ENCODE peak calls at places on chromosomes 7 and 10, in four cellular contexts. H is AG09309, S is chondrocyte, U is cardiac muscle cell. V is an unnamed sample.

GRCh38 chr10:29946614-29946952 is 112.8 kb downstream of the JCAD start:
- DNase-seq in H (no peak), S (no peak), U (no peak), V (no peak)

GRCh38 chr10:84825330-84825729 is 496.9 kb downstream of the CCSER2 start:
- DNase-seq in H (no peak), S (no peak), U (peak), V (no peak)

GRCh38 chr7:53340220-53340619 is 304.8 kb downstream of the POM121L12 start:
- DNase-seq in H (no peak), S (no peak), U (no peak), V (no peak)

GRCh38 chr7:28697898-28698563 is 260.1 kb downstream of the TRIL start:
- DNase-seq in H (no peak), S (no peak), U (no peak), V (no peak)

GRCh38 chr7:128266891-128267839 is 26.1 kb downstream of the LEP start:
- DNase-seq in H (peak), S (no peak), U (peak), V (peak)

GRCh38 chr10:110400173-110400947 is 95.6 kb upstream of the SMNDC1 start:
- DNase-seq in H (no peak), S (no peak), U (no peak), V (no peak)

GRCh38 chr10:22674215-22674930 is 40.0 kb downstream of the PIP4K2A start:
- DNase-seq in H (no peak), S (no peak), U (peak), V (no peak)

GRCh38 chr7:66535414-66536329 is 93.0 kb upstream of the KCTD7 start:
- DNase-seq in H (no peak), S (no peak), U (no peak), V (no peak)

GRCh38 chr10:52525761-52526160 is 211.7 kb downstream of the DKK1 start:
- DNase-seq in H (peak), S (no peak), U (no peak), V (no peak)

GRCh38 chr10:21825345-21825744 is 178.2 kb downstream of the DNAJC1 start:
- DNase-seq in H (no peak), S (no peak), U (no peak), V (no peak)

GRCh38 chr10:5038703-5039102 is 35.0 kb upstream of the AKR1C2 start:
- DNase-seq in H (no peak), S (no peak), U (peak), V (no peak)

GRCh38 chr10:128147064-128147463 is 20.8 kb upstream of the MKI67 start:
- DNase-seq in H (no peak), S (no peak), U (no peak), V (no peak)

GRCh38 chr10:4941540-4942330 is 21.5 kb upstream of the AKR1C1 start:
- DNase-seq in H (no peak), S (no peak), U (no peak), V (no peak)

GRCh38 chr10:84659497-84660276 is 331.3 kb downstream of the CCSER2 start:
- DNase-seq in H (no peak), S (no peak), U (no peak), V (no peak)

GRCh38 chr7:96224682-96225081 is 97.2 kb downstream of the SLC25A13 start:
- DNase-seq in H (no peak), S (no peak), U (peak), V (no peak)

GRCh38 chr7:108329514-108329913 is 126.7 kb downstream of the NRCAM start:
- DNase-seq in H (no peak), S (no peak), U (no peak), V (no peak)

GRCh38 chr7:112286294-112287086 is 80.0 kb downstream of the ZNF277 start:
- DNase-seq in H (no peak), S (no peak), U (peak), V (no peak)

GRCh38 chr7:1974714-1975113 is 258.0 kb downstream of the MAD1L1 start:
- DNase-seq in H (no peak), S (peak), U (no peak), V (no peak)

GRCh38 chr7:137343483-137343841 is at the start of gene PTN:
- DNase-seq in H (no peak), S (no peak), U (peak), V (no peak)

GRCh38 chr7:71348751-71349415 is 216.9 kb downstream of the GALNT17 start:
- DNase-seq in H (no peak), S (no peak), U (no peak), V (no peak)

GRCh38 chr7:118696879-118697278 is 472.4 kb downstream of the ANKRD7 start:
- DNase-seq in H (no peak), S (no peak), U (no peak), V (no peak)

GRCh38 chr7:3887071-3887691 is 586.1 kb downstream of the SDK1 start:
- DNase-seq in H (no peak), S (no peak), U (no peak), V (no peak)

GRCh38 chr7:94907026-94907419 is 371 bp upstream of the PPP1R9A start:
- DNase-seq in H (no peak), S (no peak), U (no peak), V (no peak)

GRCh38 chr7:29606287-29606721 is 42.7 kb downstream of the PRR15 start:
- DNase-seq in H (no peak), S (no peak), U (peak), V (no peak)

GRCh38 chr7:34657632-34658268 is at the start of gene NPSR1:
- DNase-seq in H (no peak), S (no peak), U (no peak), V (no peak)

GRCh38 chr7:36670585-36671431 is 53.5 kb downstream of the AOAH start:
- DNase-seq in H (no peak), S (no peak), U (peak), V (no peak)

GRCh38 chr10:71805776-71806705 is 32.7 kb upstream of the VSIR start:
- DNase-seq in H (no peak), S (no peak), U (peak), V (no peak)

GRCh38 chr7:46557295-46557711 is 636.2 kb upstream of the IGFBP3 start:
- DNase-seq in H (no peak), S (no peak), U (peak), V (no peak)

GRCh38 chr7:5216931-5217330 is 26.9 kb downstream of the WIPI2 start:
- DNase-seq in H (no peak), S (peak), U (no peak), V (no peak)

GRCh38 chr10:3943695-3944257 is 158.8 kb upstream of the KLF6 start:
- DNase-seq in H (no peak), S (no peak), U (no peak), V (no peak)

GRCh38 chr10:8584666-8585065 is 530.2 kb downstream of the GATA3 start:
- DNase-seq in H (no peak), S (no peak), U (no peak), V (no peak)

GRCh38 chr7:105769951-105770628 is 106.3 kb downstream of the ATXN7L1 start:
- DNase-seq in H (no peak), S (no peak), U (no peak), V (no peak)

GRCh38 chr10:6737080-6737641 is 157.1 kb upstream of the PRKCQ start:
- DNase-seq in H (no peak), S (no peak), U (peak), V (no peak)

GRCh38 chr10:77859200-77859864 is 67.2 kb downstream of the DLG5 start:
- DNase-seq in H (no peak), S (no peak), U (no peak), V (no peak)

GRCh38 chr10:122276611-122277205 is 5.6 kb downstream of the BTBD16 start:
- DNase-seq in H (no peak), S (no peak), U (peak), V (no peak)

GRCh38 chr10:121152935-121153334 is 301.8 kb downstream of the WDR11 start:
- DNase-seq in H (no peak), S (no peak), U (no peak), V (no peak)

GRCh38 chr10:11870461-11870780 is 47.3 kb downstream of the PROSER2 start:
- DNase-seq in H (no peak), S (peak), U (no peak), V (no peak)

GRCh38 chr7:44087914-44088838 is 5.8 kb upstream of the POLM start:
- DNase-seq in H (peak), S (peak), U (peak), V (no peak)

GRCh38 chr10:73773152-73773879 is 8.5 kb upstream of the CHCHD1 start:
- DNase-seq in H (no peak), S (no peak), U (no peak), V (no peak)

GRCh38 chr10:73771722-73772279 is 10.0 kb upstream of the CHCHD1 start:
- DNase-seq in H (no peak), S (no peak), U (peak), V (peak)

GRCh38 chr10:73772280-73773151 is 9.3 kb upstream of the CHCHD1 start:
- DNase-seq in H (peak), S (no peak), U (peak), V (peak)

GRCh38 chr10:73779018-73779417 is 2.8 kb upstream of the CHCHD1 start:
- DNase-seq in H (no peak), S (no peak), U (no peak), V (no peak)

GRCh38 chr10:73774637-73775036 is 7.2 kb upstream of the CHCHD1 start:
- DNase-seq in H (no peak), S (no peak), U (peak), V (no peak)
- TF ChIP-seq CTCF in H (no peak), S (peak), U (no peak), V (peak)

GRCh38 chr7:80098795-80099194 is 35.8 kb upstream of the GNAI1 start:
- DNase-seq in H (no peak), S (no peak), U (no peak), V (no peak)
- TF ChIP-seq CTCF in H (peak), S (peak), U (no peak), V (no peak)

GRCh38 chr7:101702362-101702850 is 73.3 kb upstream of the MYL10 start:
- DNase-seq in H (no peak), S (no peak), U (no peak), V (peak)
- TF ChIP-seq CTCF in H (no peak), S (no peak), U (no peak), V (no peak)

GRCh38 chr7:73526892-73527821 is 5.1 kb upstream of the BAZ1B start:
- DNase-seq in H (no peak), S (peak), U (no peak), V (no peak)
- TF ChIP-seq CTCF in H (no peak), S (no peak), U (no peak), V (no peak)

GRCh38 chr10:73802276-73802991 is 9.0 kb downstream of the NDST2 start:
- DNase-seq in H (no peak), S (peak), U (no peak), V (no peak)
- TF ChIP-seq CTCF in H (peak), S (peak), U (no peak), V (no peak)

DNA sequence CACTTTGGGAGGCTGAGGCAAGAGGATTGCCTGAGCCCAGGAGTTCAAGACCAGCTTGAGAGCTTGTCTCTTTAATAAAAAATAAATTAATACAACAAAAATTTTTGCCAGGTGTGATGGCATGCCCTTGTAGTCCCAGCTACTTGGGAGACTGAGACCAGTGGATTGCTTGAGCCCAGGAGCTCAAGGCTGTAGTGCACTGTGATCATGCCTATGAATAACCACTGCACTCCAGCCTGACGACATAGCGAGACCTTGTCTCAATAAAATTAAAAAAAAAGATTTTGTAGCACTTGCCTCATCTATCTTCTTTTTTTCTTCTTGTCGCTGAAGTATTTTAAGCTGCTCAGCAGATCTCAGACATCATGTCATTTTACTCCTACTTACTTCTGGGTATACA is 26.3 kb downstream of the CREM start:
- DNase-seq in H (no peak), S (no peak), U (no peak), V (no peak)
- TF ChIP-seq CTCF in H (no peak), S (no peak), U (no peak), V (no peak)

GRCh38 chr7:102288285-102288930 is 1.7 kb downstream of the SH2B2 start:
- DNase-seq in H (no peak), S (no peak), U (no peak), V (no peak)
- TF ChIP-seq CTCF in H (peak), S (peak), U (no peak), V (peak)

V was measured in D721Med.